ENCODE peak calls at places on chromosomes 2 and 18, in nine cellular contexts. One of them, this sample, is unnamed.

GRCh38 chr2:129771606-129772598 is 207.6 kb upstream of the RAB6C start:
- DNase-seq in adrenal gland: no peak
- DNase-seq in OCI-LY7: no peak
- DNase-seq in uterus: no peak
- DNase-seq in CD8-positive, alpha-beta T cell: no peak
- DNase-seq in A549: no peak
- DNase-seq in heart right ventricle: no peak
- DNase-seq in brain microvascular endothelial cell: no peak
- DNase-seq in endodermal cell: no peak
- DNase-seq in this sample: no peak

GRCh38 chr2:73902284-73902683 is 9.5 kb downstream of the ACTG2 start:
- DNase-seq in A549: no peak
- DNase-seq in OCI-LY7: no peak
- DNase-seq in CD8-positive, alpha-beta T cell: no peak
- DNase-seq in brain microvascular endothelial cell: no peak
- DNase-seq in endodermal cell: no peak
- DNase-seq in adrenal gland: no peak
- DNase-seq in heart right ventricle: no peak
- DNase-seq in uterus: no peak
- DNase-seq in this sample: no peak

GRCh38 chr2:30664761-30665358 is 142.4 kb downstream of the CAPN13 start:
- DNase-seq in A549: peak; percentile 91
- DNase-seq in CD8-positive, alpha-beta T cell: no peak
- DNase-seq in heart right ventricle: no peak
- DNase-seq in uterus: no peak
- DNase-seq in adrenal gland: no peak
- DNase-seq in endodermal cell: peak; percentile 41
- DNase-seq in brain microvascular endothelial cell: peak; percentile 88
- DNase-seq in OCI-LY7: no peak
- DNase-seq in this sample: no peak

GRCh38 chr2:240086563-240086962 is 33.2 kb upstream of the OR6B3 start:
- DNase-seq in endodermal cell: no peak
- DNase-seq in CD8-positive, alpha-beta T cell: no peak
- DNase-seq in A549: no peak
- DNase-seq in heart right ventricle: no peak
- DNase-seq in adrenal gland: no peak
- DNase-seq in OCI-LY7: no peak
- DNase-seq in brain microvascular endothelial cell: no peak
- DNase-seq in uterus: no peak
- DNase-seq in this sample: no peak

GRCh38 chr2:32752205-32752604 is 124.4 kb downstream of the TTC27 start:
- DNase-seq in OCI-LY7: no peak
- DNase-seq in adrenal gland: no peak
- DNase-seq in endodermal cell: no peak
- DNase-seq in heart right ventricle: no peak
- DNase-seq in A549: no peak
- DNase-seq in uterus: no peak
- DNase-seq in CD8-positive, alpha-beta T cell: no peak
- DNase-seq in brain microvascular endothelial cell: no peak
- DNase-seq in this sample: no peak

GRCh38 chr2:56741601-56742102 is 557.9 kb downstream of the CCDC85A start:
- DNase-seq in brain microvascular endothelial cell: peak; percentile 96
- DNase-seq in endodermal cell: peak; percentile 61
- DNase-seq in OCI-LY7: no peak
- DNase-seq in CD8-positive, alpha-beta T cell: no peak
- DNase-seq in A549: peak; percentile 91
- DNase-seq in heart right ventricle: peak; percentile 13
- DNase-seq in adrenal gland: peak; percentile 24
- DNase-seq in uterus: peak; percentile 25
- DNase-seq in this sample: peak; percentile 39

GRCh38 chr2:234169676-234170075 is 119.2 kb downstream of the SPP2 start:
- DNase-seq in endodermal cell: no peak
- DNase-seq in brain microvascular endothelial cell: no peak
- DNase-seq in uterus: no peak
- DNase-seq in CD8-positive, alpha-beta T cell: no peak
- DNase-seq in OCI-LY7: no peak
- DNase-seq in adrenal gland: no peak
- DNase-seq in A549: no peak
- DNase-seq in heart right ventricle: no peak
- DNase-seq in this sample: no peak

GRCh38 chr2:5720426-5720825 is 28.2 kb downstream of the SOX11 start:
- DNase-seq in adrenal gland: no peak
- DNase-seq in uterus: no peak
- DNase-seq in endodermal cell: no peak
- DNase-seq in CD8-positive, alpha-beta T cell: no peak
- DNase-seq in heart right ventricle: no peak
- DNase-seq in A549: no peak
- DNase-seq in OCI-LY7: no peak
- DNase-seq in brain microvascular endothelial cell: peak; percentile 56
- DNase-seq in this sample: no peak

GRCh38 chr18:23532848-23533247 is 29.5 kb downstream of the RMC1 start:
- DNase-seq in OCI-LY7: no peak
- DNase-seq in heart right ventricle: peak; percentile 26
- DNase-seq in adrenal gland: no peak
- DNase-seq in uterus: no peak
- DNase-seq in CD8-positive, alpha-beta T cell: no peak
- DNase-seq in A549: no peak
- DNase-seq in endodermal cell: no peak
- DNase-seq in brain microvascular endothelial cell: no peak
- DNase-seq in this sample: no peak

GRCh38 chr2:63993871-63994270 is 25.4 kb downstream of the VPS54 start:
- DNase-seq in brain microvascular endothelial cell: no peak
- DNase-seq in adrenal gland: no peak
- DNase-seq in uterus: no peak
- DNase-seq in CD8-positive, alpha-beta T cell: no peak
- DNase-seq in heart right ventricle: no peak
- DNase-seq in endodermal cell: no peak
- DNase-seq in A549: no peak
- DNase-seq in OCI-LY7: no peak
- DNase-seq in this sample: no peak

DNA sequence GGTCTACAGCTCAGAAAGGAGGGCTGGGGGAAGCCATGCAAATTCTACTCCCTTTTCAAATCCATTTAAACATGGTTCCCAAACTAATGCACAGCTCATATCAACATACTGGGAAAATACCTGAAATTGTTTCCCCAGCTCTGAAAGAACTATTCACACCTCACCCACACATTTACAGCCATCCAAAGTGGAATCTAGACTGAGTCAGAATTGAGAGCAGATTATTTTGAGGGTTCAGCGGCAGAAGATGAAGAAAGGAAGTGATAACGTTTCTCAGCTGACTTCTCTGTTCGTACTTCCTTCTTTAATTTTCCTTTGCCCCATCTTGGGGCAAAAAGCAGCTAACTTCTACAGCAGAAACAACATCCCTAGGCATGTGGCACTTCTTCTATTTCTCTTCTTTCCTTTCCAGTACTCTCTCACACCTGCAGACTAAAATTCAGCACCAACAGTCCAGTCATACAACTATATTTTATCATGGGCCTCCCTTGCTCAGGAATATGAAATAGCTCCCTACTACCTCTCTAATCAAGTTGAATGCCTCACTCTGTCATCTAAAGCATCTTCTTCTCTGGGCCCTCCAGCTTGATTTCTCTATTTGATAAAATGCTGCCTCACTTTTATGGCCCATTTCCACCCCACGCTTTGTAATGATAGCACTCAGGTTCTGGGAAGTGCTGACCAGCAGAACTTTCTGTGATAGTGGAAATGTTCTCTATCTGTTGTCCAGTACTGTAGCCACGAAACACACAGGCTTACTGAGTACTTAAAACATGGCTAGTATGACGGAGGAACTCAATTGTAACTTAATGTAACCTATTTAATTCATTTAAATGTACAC is 35.9 kb downstream of the ARHGAP25 start:
- DNase-seq in uterus: no peak
- DNase-seq in CD8-positive, alpha-beta T cell: no peak
- DNase-seq in brain microvascular endothelial cell: no peak
- DNase-seq in adrenal gland: no peak
- DNase-seq in endodermal cell: no peak
- DNase-seq in OCI-LY7: peak; percentile 52
- DNase-seq in heart right ventricle: no peak
- DNase-seq in A549: no peak
- DNase-seq in this sample: no peak
- H3K27ac ChIP-seq in uterus: no peak overlapping the region
- H3K27ac ChIP-seq in CD8-positive, alpha-beta T cell: peak overlapping the region; percentile 55
- H3K27ac ChIP-seq in brain microvascular endothelial cell: no peak overlapping the region
- H3K27ac ChIP-seq in adrenal gland: no peak overlapping the region
- H3K27ac ChIP-seq in endodermal cell: no peak overlapping the region
- H3K27ac ChIP-seq in OCI-LY7: peak overlapping the region; percentile 93
- H3K27ac ChIP-seq in heart right ventricle: peak overlapping the region; percentile 14
- H3K27ac ChIP-seq in A549: no peak overlapping the region
- H3K27ac ChIP-seq in this sample: peak overlapping the region; percentile 58

DNA sequence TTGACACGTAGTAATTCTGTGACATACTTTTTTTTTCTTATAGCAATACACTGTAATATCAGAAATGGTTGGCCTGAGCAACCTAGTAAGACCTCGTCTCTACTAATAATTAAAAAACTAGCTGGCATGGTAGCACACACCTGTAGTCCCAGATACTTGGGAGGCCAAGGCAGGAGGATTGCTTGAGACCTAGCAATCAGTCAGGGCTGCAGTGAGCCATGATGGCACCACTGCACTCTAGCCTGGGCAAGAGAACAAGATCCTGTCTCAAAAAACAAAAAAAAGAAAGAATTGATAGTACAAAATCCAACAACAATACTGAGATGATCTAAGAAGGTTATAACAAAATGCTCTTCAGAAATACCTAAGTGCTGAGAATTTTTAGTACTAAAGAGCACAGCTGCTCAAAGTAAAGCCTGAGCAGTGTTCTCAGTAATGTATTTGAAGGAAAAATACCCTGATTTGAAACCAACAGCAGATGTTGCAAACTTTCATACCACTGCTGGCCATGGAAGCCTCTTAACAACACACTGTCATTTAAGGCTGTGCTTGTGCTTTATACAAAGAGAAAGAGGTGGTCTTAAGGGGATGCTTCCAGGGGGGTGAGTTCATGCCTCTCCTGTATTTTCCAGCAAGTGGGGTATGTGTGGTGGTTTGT is 132.6 kb upstream of the CDCA7 start:
- DNase-seq in CD8-positive, alpha-beta T cell: no peak
- DNase-seq in A549: no peak
- DNase-seq in heart right ventricle: no peak
- DNase-seq in endodermal cell: no peak
- DNase-seq in uterus: no peak
- DNase-seq in OCI-LY7: no peak
- DNase-seq in adrenal gland: no peak
- DNase-seq in brain microvascular endothelial cell: no peak
- DNase-seq in this sample: no peak
- H3K4me3 ChIP-seq in CD8-positive, alpha-beta T cell: no peak overlapping the region
- H3K4me3 ChIP-seq in A549: no peak overlapping the region
- H3K4me3 ChIP-seq in heart right ventricle: no peak overlapping the region
- H3K4me3 ChIP-seq in endodermal cell: no peak overlapping the region
- H3K4me3 ChIP-seq in uterus: no peak overlapping the region
- H3K4me3 ChIP-seq in OCI-LY7: no peak overlapping the region
- H3K4me3 ChIP-seq in adrenal gland: no peak overlapping the region
- H3K4me3 ChIP-seq in brain microvascular endothelial cell: no peak overlapping the region
- H3K4me3 ChIP-seq in this sample: no peak overlapping the region

GRCh38 chr18:61579581-61579980 is 246.4 kb downstream of the CDH20 start:
- DNase-seq in A549: no peak
- DNase-seq in CD8-positive, alpha-beta T cell: no peak
- DNase-seq in OCI-LY7: no peak
- DNase-seq in uterus: no peak
- DNase-seq in brain microvascular endothelial cell: no peak
- DNase-seq in heart right ventricle: no peak
- DNase-seq in endodermal cell: no peak
- DNase-seq in adrenal gland: no peak
- DNase-seq in this sample: no peak

GRCh38 chr18:61581578-61582204 is 248.5 kb downstream of the CDH20 start:
- DNase-seq in brain microvascular endothelial cell: peak; percentile 51
- DNase-seq in OCI-LY7: peak; percentile 2
- DNase-seq in A549: peak; percentile 35
- DNase-seq in CD8-positive, alpha-beta T cell: peak; percentile 54
- DNase-seq in adrenal gland: peak; percentile 75
- DNase-seq in endodermal cell: peak; percentile 98
- DNase-seq in uterus: peak; percentile 86
- DNase-seq in heart right ventricle: peak; percentile 82
- DNase-seq in this sample: peak; percentile 60

GRCh38 chr18:61582205-61582710 is 249.0 kb downstream of the CDH20 start:
- DNase-seq in uterus: no peak
- DNase-seq in heart right ventricle: peak; percentile 45
- DNase-seq in A549: no peak
- DNase-seq in adrenal gland: no peak
- DNase-seq in CD8-positive, alpha-beta T cell: no peak
- DNase-seq in endodermal cell: no peak
- DNase-seq in brain microvascular endothelial cell: no peak
- DNase-seq in OCI-LY7: no peak
- DNase-seq in this sample: no peak

GRCh38 chr18:61578846-61579245 is 245.6 kb downstream of the CDH20 start:
- DNase-seq in brain microvascular endothelial cell: no peak
- DNase-seq in OCI-LY7: no peak
- DNase-seq in endodermal cell: no peak
- DNase-seq in adrenal gland: no peak
- DNase-seq in heart right ventricle: no peak
- DNase-seq in uterus: no peak
- DNase-seq in CD8-positive, alpha-beta T cell: no peak
- DNase-seq in A549: no peak
- DNase-seq in this sample: no peak

GRCh38 chr18:61580061-61580460 is 246.8 kb downstream of the CDH20 start:
- DNase-seq in endodermal cell: no peak
- DNase-seq in OCI-LY7: no peak
- DNase-seq in adrenal gland: no peak
- DNase-seq in CD8-positive, alpha-beta T cell: no peak
- DNase-seq in heart right ventricle: no peak
- DNase-seq in uterus: no peak
- DNase-seq in brain microvascular endothelial cell: no peak
- DNase-seq in A549: no peak
- DNase-seq in this sample: no peak
- TF ChIP-seq CTCF in endodermal cell: no peak
- TF ChIP-seq CTCF in OCI-LY7: no peak
- TF ChIP-seq CTCF in adrenal gland: no peak
- TF ChIP-seq CTCF in CD8-positive, alpha-beta T cell: no peak
- TF ChIP-seq CTCF in heart right ventricle: no peak
- TF ChIP-seq CTCF in uterus: no peak
- TF ChIP-seq CTCF in brain microvascular endothelial cell: no peak
- TF ChIP-seq CTCF in A549: no peak
- TF ChIP-seq CTCF in this sample: no peak

GRCh38 chr18:61870151-61870550 is 22.7 kb downstream of the RNF152 start:
- DNase-seq in brain microvascular endothelial cell: peak; percentile 88
- DNase-seq in heart right ventricle: no peak
- DNase-seq in endodermal cell: no peak
- DNase-seq in CD8-positive, alpha-beta T cell: no peak
- DNase-seq in A549: no peak
- DNase-seq in OCI-LY7: no peak
- DNase-seq in uterus: no peak
- DNase-seq in adrenal gland: no peak
- DNase-seq in this sample: no peak

GRCh38 chr18:61865466-61866165 is 27.2 kb downstream of the RNF152 start:
- DNase-seq in A549: no peak
- DNase-seq in heart right ventricle: no peak
- DNase-seq in adrenal gland: no peak
- DNase-seq in brain microvascular endothelial cell: no peak
- DNase-seq in endodermal cell: no peak
- DNase-seq in uterus: no peak
- DNase-seq in OCI-LY7: no peak
- DNase-seq in CD8-positive, alpha-beta T cell: no peak
- DNase-seq in this sample: no peak

DNA sequence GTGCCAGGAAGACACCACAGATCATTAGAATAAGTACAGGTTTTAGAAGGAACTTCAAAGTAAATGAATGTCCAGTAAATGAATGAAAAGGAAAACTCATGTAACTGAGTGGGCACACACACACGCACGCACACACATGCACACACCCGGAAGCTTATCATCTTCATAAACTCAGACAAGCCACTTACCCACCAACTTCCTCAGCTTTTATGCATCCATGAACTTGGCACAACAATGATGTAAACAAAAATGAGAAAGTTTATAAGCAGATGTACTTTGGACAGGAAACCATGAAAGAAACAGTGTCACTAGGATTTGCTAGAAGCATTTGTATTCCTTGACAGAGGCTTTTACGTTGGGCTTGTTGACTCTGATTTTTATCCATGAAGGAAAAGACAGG is 23.2 kb downstream of the RNF152 start:
- DNase-seq in OCI-LY7: no peak
- DNase-seq in adrenal gland: no peak
- DNase-seq in endodermal cell: no peak
- DNase-seq in heart right ventricle: no peak
- DNase-seq in brain microvascular endothelial cell: no peak
- DNase-seq in uterus: no peak
- DNase-seq in CD8-positive, alpha-beta T cell: no peak
- DNase-seq in A549: no peak
- DNase-seq in this sample: no peak
- H3K27ac ChIP-seq in OCI-LY7: no peak overlapping the region
- H3K27ac ChIP-seq in adrenal gland: no peak overlapping the region
- H3K27ac ChIP-seq in endodermal cell: no peak overlapping the region
- H3K27ac ChIP-seq in heart right ventricle: no peak overlapping the region
- H3K27ac ChIP-seq in brain microvascular endothelial cell: peak overlapping the region; percentile 59
- H3K27ac ChIP-seq in uterus: no peak overlapping the region
- H3K27ac ChIP-seq in CD8-positive, alpha-beta T cell: no peak overlapping the region
- H3K27ac ChIP-seq in A549: no peak overlapping the region
- H3K27ac ChIP-seq in this sample: no peak overlapping the region